ENCODE peak calls at places on chromosome 19, in four cellular contexts. I, O, P and L are unnamed samples.

GRCh38 chr19:29404951-29405727 is 120.7 kb upstream of the VSTM2B start:
- DNase-seq in O (no peak), I (no peak), P (no peak), L (no peak)

GRCh38 chr19:17091758-17092333 is 16.3 kb downstream of the MYO9B start:
- DNase-seq in I (peak; percentile 51), O (no peak), P (no peak), L (peak; percentile 57)

GRCh38 chr19:1935484-1936208 is 5.3 kb upstream of the CSNK1G2 start:
- DNase-seq in I (no peak), P (no peak), O (peak; percentile 68), L (no peak)

GRCh38 chr19:48660854-48661731 is 11.7 kb downstream of the NTN5 start:
- DNase-seq in O (peak; percentile 95), P (peak; percentile 87), I (peak; percentile 90), L (peak; percentile 86)

GRCh38 chr19:33434886-33435705 is 61.6 kb downstream of the CEBPG start:
- DNase-seq in I (no peak), O (no peak), P (no peak), L (no peak)

GRCh38 chr19:38457202-38457601 is 23.7 kb downstream of the RYR1 start:
- DNase-seq in O (no peak), I (no peak), P (no peak), L (no peak)

GRCh38 chr19:58009301-58009665 is 6.7 kb upstream of the ZNF606 start:
- DNase-seq in I (no peak), P (no peak), O (no peak), L (no peak)

GRCh38 chr19:9065457-9066014 is 21.3 kb upstream of the OR1M1 start:
- DNase-seq in P (no peak), O (no peak), I (no peak), L (no peak)

GRCh38 chr19:19074172-19074905 is 10.5 kb downstream of the SLC25A42 start:
- DNase-seq in P (no peak), I (no peak), O (no peak), L (no peak)

GRCh38 chr19:2097330-2098327 is 914 bp downstream of the IZUMO4 start:
- DNase-seq in I (no peak), O (no peak), P (no peak), L (no peak)

GRCh38 chr19:17294051-17294891 is 9.0 kb downstream of the ABHD8 start:
- DNase-seq in I (no peak), O (no peak), P (no peak), L (peak; percentile 46)

GRCh38 chr19:19550454-19550842 is 12.4 kb downstream of the CILP2 start:
- DNase-seq in O (no peak), P (no peak), I (no peak), L (no peak)

GRCh38 chr19:20926796-20927195 is 3.7 kb downstream of the ZNF85 start:
- DNase-seq in P (no peak), O (no peak), I (no peak), L (no peak)

GRCh38 chr19:46716672-46717033 is 261 bp downstream of the PRKD2 start:
- DNase-seq in O (no peak), P (no peak), I (no peak), L (no peak)

GRCh38 chr19:46030861-46031550 is 8.2 kb upstream of the PGLYRP1 start:
- DNase-seq in P (no peak), I (no peak), O (no peak), L (no peak)

GRCh38 chr19:17610384-17610783 is 54.9 kb downstream of the COLGALT1 start:
- DNase-seq in P (no peak), I (no peak), O (peak; percentile 28), L (no peak)

GRCh38 chr19:7862413-7862951 is 11.7 kb downstream of the PRR36 start:
- DNase-seq in P (peak; percentile 80), I (no peak), O (peak; percentile 54), L (peak; percentile 43)

GRCh38 chr19:13006431-13007281 is 11.4 kb downstream of the NFIX start:
- DNase-seq in I (no peak), P (peak; percentile 75), O (no peak), L (no peak)

GRCh38 chr19:33266971-33267484 is 35.3 kb downstream of the CEBPA start:
- DNase-seq in O (no peak), I (no peak), P (no peak), L (no peak)

GRCh38 chr19:17314007-17314589 is 4.7 kb downstream of the DDA1 start:
- DNase-seq in O (no peak), P (no peak), I (no peak), L (no peak)

GRCh38 chr19:17522988-17523872 is 11.8 kb downstream of the PGLS start:
- DNase-seq in P (no peak), I (peak; percentile 59), O (no peak), L (peak; percentile 50)

GRCh38 chr19:13983213-13983889 is 22.8 kb downstream of the RFX1 start:
- DNase-seq in I (no peak), O (no peak), P (no peak), L (no peak)

GRCh38 chr19:33277434-33277833 is 24.9 kb downstream of the CEBPA start:
- DNase-seq in P (no peak), O (no peak), I (no peak), L (no peak)

GRCh38 chr19:46068345-46069258 is 27.8 kb upstream of the IGFL4 start:
- DNase-seq in P (no peak), I (no peak), O (peak; percentile 89), L (no peak)

GRCh38 chr19:46859637-46860124 is 1.1 kb upstream of the ARHGAP35 start:
- DNase-seq in O (no peak), P (peak; percentile 93), I (peak; percentile 70), L (peak; percentile 77)

GRCh38 chr19:12938536-12939291 is at the start of gene CALR:
- DNase-seq in I (no peak), O (no peak), P (no peak), L (peak; percentile 47)

GRCh38 chr19:27753622-27754021 is 1459.3 kb downstream of the UQCRFS1 start:
- DNase-seq in O (no peak), P (peak; percentile 17), I (no peak), L (no peak)

GRCh38 chr19:12987190-12987589 is 8.1 kb upstream of the NFIX start:
- DNase-seq in O (no peak), I (no peak), P (no peak), L (no peak)

GRCh38 chr19:33417751-33418150 is 44.2 kb downstream of the CEBPG start:
- DNase-seq in O (no peak), P (no peak), I (no peak), L (no peak)

GRCh38 chr19:6767081-6767356 is 216 bp downstream of the SH2D3A start:
- DNase-seq in P (no peak), I (no peak), O (no peak), L (no peak)

GRCh38 chr19:51513968-51514367 is 12.4 kb upstream of the SIGLEC12 start:
- DNase-seq in O (no peak), I (no peak), P (no peak), L (no peak)

GRCh38 chr19:43997631-43998290 is 5.0 kb upstream of the ZNF230 start:
- DNase-seq in I (no peak), O (no peak), P (no peak), L (no peak)

GRCh38 chr19:13887529-13887928 is 10.6 kb downstream of the NANOS3 start:
- DNase-seq in I (no peak), P (no peak), O (no peak), L (no peak)

GRCh38 chr19:16022681-16023557 is 53.4 kb upstream of the TPM4 start:
- DNase-seq in O (no peak), I (no peak), P (peak; percentile 61), L (no peak)
- H3K9me3 ChIP-seq in O (no peaks in the 10 kb centered on the region), I (no peaks in the 10 kb centered on the region), P (no peaks in the 10 kb centered on the region), L (no peaks in the 10 kb centered on the region)

DNA sequence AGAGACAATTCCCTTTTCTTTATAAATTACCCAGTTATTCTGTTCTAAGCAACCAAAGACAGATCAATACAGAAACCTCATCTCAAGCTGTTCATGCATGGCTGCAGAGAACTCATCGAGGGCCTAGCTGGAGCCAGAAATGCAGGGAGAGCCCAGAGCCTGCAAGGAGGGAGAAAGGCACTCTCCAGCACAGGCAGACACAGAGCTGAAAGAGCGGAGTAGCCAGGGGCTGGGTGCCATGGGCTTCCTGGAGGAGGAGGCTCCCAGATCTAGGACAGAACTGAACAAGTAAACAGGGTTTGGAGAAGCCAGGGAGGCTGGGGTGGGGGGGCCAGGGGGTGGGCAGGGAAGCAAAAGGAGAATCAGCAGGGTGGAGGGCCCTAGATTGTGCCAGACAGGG is 144.2 kb upstream of the ZNF507 start:
- DNase-seq in I (no peak), O (no peak), P (no peak), L (no peak)
- H3K27ac ChIP-seq in I (no peak overlapping the region), O (no peak overlapping the region), P (no peak overlapping the region), L (no peak overlapping the region)

GRCh38 chr19:34503546-34504272 is 22.2 kb downstream of the WTIP start:
- DNase-seq in P (peak; percentile 55), O (no peak), I (no peak), L (no peak)
- H3K4me3 ChIP-seq in P (no peak overlapping the region), O (no peak overlapping the region), I (no peak overlapping the region), L (no peak overlapping the region)

GRCh38 chr19:15642807-15643206 is 2.1 kb downstream of the CYP4F3 start:
- DNase-seq in I (no peak), P (no peak), O (no peak), L (no peak)
- H3K9me3 ChIP-seq in I (no peaks in the 10 kb centered on the region), P (no peaks in the 10 kb centered on the region), O (no peaks in the 10 kb centered on the region), L (no peaks in the 10 kb centered on the region)

GRCh38 chr19:11102944-11103343 is 13.7 kb downstream of the LDLR start:
- DNase-seq in O (no peak), I (no peak), P (no peak), L (no peak)
- H3K27ac ChIP-seq in O (no peak overlapping the region), I (no peak overlapping the region), P (no peak overlapping the region), L (no peak overlapping the region)

GRCh38 chr19:3818918-3819317 is 32.7 kb upstream of the MATK start:
- DNase-seq in P (no peak), O (no peak), I (no peak), L (no peak)
- H3K4me3 ChIP-seq in P (peak overlapping the region; percentile 4), O (no peak overlapping the region), I (no peak overlapping the region), L (no peak overlapping the region)

GRCh38 chr19:41578886-41579285 is 2.9 kb downstream of the CEACAM21 start:
- DNase-seq in I (no peak), P (no peak), O (no peak), L (no peak)
- H3K9me3 ChIP-seq in I (no peaks in the 10 kb centered on the region), P (no peaks in the 10 kb centered on the region), O (no peaks in the 10 kb centered on the region), L (peaks cover 15% of the 10 kb centered on the region)

DNA sequence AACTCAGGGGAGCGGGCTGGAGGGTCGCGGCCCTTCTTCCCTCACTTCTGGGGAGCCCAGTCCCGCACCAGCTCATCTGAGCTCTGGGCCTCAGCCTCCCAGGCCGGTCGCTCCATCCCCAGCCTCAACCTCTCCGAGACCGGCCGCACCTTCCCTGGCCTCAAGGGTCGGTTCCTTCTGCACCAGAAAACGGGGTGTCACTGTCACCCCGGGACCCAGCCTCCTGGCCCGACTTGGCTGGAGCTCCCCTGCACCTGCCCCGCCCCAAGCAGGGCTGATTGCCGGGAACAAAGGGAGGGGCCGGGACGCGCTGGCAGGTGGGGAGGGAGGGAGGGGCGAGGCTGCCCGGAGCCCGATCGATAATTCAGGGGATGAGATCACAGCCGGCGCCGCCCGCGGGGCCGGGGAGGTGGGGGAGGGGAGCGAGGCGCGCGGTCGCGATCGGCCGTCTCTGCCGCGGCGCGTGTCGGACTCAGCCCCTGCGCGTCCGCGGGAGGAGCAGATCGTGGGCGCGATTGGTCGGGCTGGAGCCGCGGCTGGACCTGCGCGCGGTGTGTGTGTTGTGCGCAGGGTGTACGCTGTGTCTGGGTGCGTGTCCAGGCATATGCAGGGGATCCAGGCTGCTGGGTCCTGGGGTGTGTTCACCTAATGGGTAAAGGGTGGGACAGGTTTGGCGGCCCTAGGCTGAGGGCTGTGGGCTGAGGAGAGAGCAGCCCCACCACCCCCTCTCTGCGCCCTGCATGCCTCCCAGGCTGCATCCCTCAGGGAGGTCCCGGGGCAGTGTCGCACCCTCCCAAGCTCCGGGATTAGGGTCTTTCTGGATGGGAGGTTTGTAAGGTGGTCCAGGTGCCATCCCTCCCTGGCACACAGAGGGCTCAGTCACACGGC is 1.1 kb upstream of the SHC2 start:
- DNase-seq in O (no peak), I (peak; percentile 47), P (no peak), L (no peak)
- H3K27ac ChIP-seq in O (peak overlapping the region; percentile 29), I (no peak overlapping the region), P (peak overlapping the region; percentile 48), L (peak overlapping the region; percentile 22)

GRCh38 chr19:4693471-4694121 is 23.5 kb upstream of the MYDGF start:
- DNase-seq in O (no peak), I (no peak), P (no peak), L (no peak)
- H3K4me3 ChIP-seq in O (no peak overlapping the region), I (no peak overlapping the region), P (no peak overlapping the region), L (no peak overlapping the region)